ENCODE peak calls at places on chromosome 18, in six cellular contexts. T, C, K, D, O and M are unnamed samples.

GRCh38 chr18:406677-407076 is 93.8 kb downstream of the COLEC12 start:
- DNase-seq in T (no peak), C (no peak), K (no peak), D (no peak), O (no peak), M (no peak)

GRCh38 chr18:57698571-57699276 is 77.1 kb upstream of the NARS1 start:
- DNase-seq in T (no peak), C (no peak), K (no peak), D (no peak), O (no peak), M (no peak)

GRCh38 chr18:8868276-8868675 is 162.9 kb downstream of the MTCL1 start:
- DNase-seq in T (no peak), C (no peak), K (no peak), D (no peak), O (no peak), M (no peak)

GRCh38 chr18:59556265-59556664 is 141.0 kb downstream of the CCBE1 start:
- DNase-seq in T (no peak), C (no peak), K (no peak), D (no peak), O (no peak), M (no peak)

GRCh38 chr18:6795307-6795706 is 65.8 kb downstream of the ARHGAP28 start:
- DNase-seq in T (no peak), C (no peak), K (no peak), D (no peak), O (no peak), M (no peak)

GRCh38 chr18:70453058-70453775 is 164.4 kb downstream of the SOCS6 start:
- DNase-seq in T (no peak), C (no peak), K (no peak), D (no peak), O (no peak), M (no peak)

GRCh38 chr18:55224086-55224625 is 264.9 kb upstream of the CCDC68 start:
- DNase-seq in T (no peak), C (no peak), K (no peak), D (no peak), O (no peak), M (no peak)

GRCh38 chr18:22432672-22433137 is 15.0 kb upstream of the CTAGE1 start:
- DNase-seq in T (no peak), C (peak), K (no peak), D (peak), O (no peak), M (peak)

GRCh38 chr18:78773303-78773755 is 206.3 kb upstream of the SALL3 start:
- DNase-seq in T (no peak), C (no peak), K (no peak), D (no peak), O (no peak), M (no peak)

GRCh38 chr18:43303376-43303775 is 26.1 kb upstream of the SYT4 start:
- DNase-seq in T (no peak), C (no peak), K (no peak), D (no peak), O (no peak), M (no peak)

GRCh38 chr18:43238429-43238828 is 38.9 kb downstream of the SYT4 start:
- DNase-seq in T (no peak), C (no peak), K (no peak), D (peak), O (no peak), M (no peak)

GRCh38 chr18:58247363-58247834 is 203.4 kb downstream of the NEDD4L start:
- DNase-seq in T (no peak), C (peak), K (peak), D (no peak), O (no peak), M (no peak)

GRCh38 chr18:79819951-79820351 is 22.2 kb downstream of the KCNG2 start:
- DNase-seq in T (no peak), C (no peak), K (no peak), D (no peak), O (no peak), M (no peak)

GRCh38 chr18:80176334-80177080 is 67.4 kb downstream of the ADNP2 start:
- DNase-seq in T (no peak), C (no peak), K (no peak), D (no peak), O (peak), M (no peak)